ENCODE peak calls at places on chromosomes 12 and 14, in five cellular contexts. One of them, this sample, is unnamed.

GRCh38 chr14:65345264-65345663 is 67.3 kb upstream of the FUT8 start:
- DNase-seq in NCI-H1417: no peak
- DNase-seq in OCI-LY7: no peak
- DNase-seq in germinal center: no peak
- DNase-seq in glutamatergic neuron: no peak
- DNase-seq in this sample: no peak

GRCh38 chr12:31362759-31363415 is 36.9 kb upstream of the SINHCAF start:
- DNase-seq in OCI-LY7: peak; percentile 79
- DNase-seq in glutamatergic neuron: no peak
- DNase-seq in NCI-H1417: peak; percentile 79
- DNase-seq in germinal center: peak; percentile 15
- DNase-seq in this sample: peak; percentile 82

GRCh38 chr14:83816755-83817154 is 1713.2 kb upstream of the FLRT2 start:
- DNase-seq in OCI-LY7: no peak
- DNase-seq in NCI-H1417: no peak
- DNase-seq in glutamatergic neuron: no peak
- DNase-seq in germinal center: no peak
- DNase-seq in this sample: no peak

GRCh38 chr12:26153421-26154154 is 28.8 kb upstream of the BHLHE41 start:
- DNase-seq in germinal center: no peak
- DNase-seq in NCI-H1417: no peak
- DNase-seq in glutamatergic neuron: no peak
- DNase-seq in OCI-LY7: no peak
- DNase-seq in this sample: no peak

GRCh38 chr14:90534091-90534837 is 137.4 kb downstream of the CALM1 start:
- DNase-seq in glutamatergic neuron: no peak
- DNase-seq in NCI-H1417: no peak
- DNase-seq in OCI-LY7: no peak
- DNase-seq in germinal center: no peak
- DNase-seq in this sample: no peak

GRCh38 chr14:93133476-93133875 is 17.8 kb upstream of the ITPK1 start:
- DNase-seq in germinal center: no peak
- DNase-seq in glutamatergic neuron: no peak
- DNase-seq in NCI-H1417: no peak
- DNase-seq in OCI-LY7: no peak
- DNase-seq in this sample: no peak

GRCh38 chr12:20268121-20268732 is 100.1 kb upstream of the PDE3A start:
- DNase-seq in OCI-LY7: no peak
- DNase-seq in glutamatergic neuron: no peak
- DNase-seq in NCI-H1417: no peak
- DNase-seq in germinal center: no peak
- DNase-seq in this sample: no peak

GRCh38 chr12:122227341-122227740 is 1.5 kb upstream of the DIABLO start:
- DNase-seq in OCI-LY7: no peak
- DNase-seq in NCI-H1417: peak; percentile 49
- DNase-seq in germinal center: no peak
- DNase-seq in glutamatergic neuron: no peak
- DNase-seq in this sample: no peak

GRCh38 chr12:94832780-94833760 is 170.4 kb downstream of the NDUFA12 start:
- DNase-seq in OCI-LY7: no peak
- DNase-seq in NCI-H1417: peak; percentile 45
- DNase-seq in germinal center: no peak
- DNase-seq in glutamatergic neuron: peak; percentile 69
- DNase-seq in this sample: no peak

GRCh38 chr14:97336816-97337215 is 539.6 kb downstream of the VRK1 start:
- DNase-seq in NCI-H1417: no peak
- DNase-seq in glutamatergic neuron: no peak
- DNase-seq in germinal center: no peak
- DNase-seq in OCI-LY7: no peak
- DNase-seq in this sample: no peak

GRCh38 chr12:75334384-75335030 is at the start of gene GLIPR1L1:
- DNase-seq in germinal center: peak; percentile 34
- DNase-seq in OCI-LY7: peak; percentile 73
- DNase-seq in glutamatergic neuron: peak; percentile 90
- DNase-seq in NCI-H1417: peak; percentile 41
- DNase-seq in this sample: peak; percentile 91

GRCh38 chr14:51321036-51321435 is 81.0 kb downstream of the TMX1 start:
- DNase-seq in glutamatergic neuron: no peak
- DNase-seq in OCI-LY7: no peak
- DNase-seq in NCI-H1417: no peak
- DNase-seq in germinal center: no peak
- DNase-seq in this sample: no peak

GRCh38 chr12:52903285-52903854 is 1.5 kb downstream of the KRT8 start:
- DNase-seq in glutamatergic neuron: peak; percentile 82
- DNase-seq in NCI-H1417: peak; percentile 94
- DNase-seq in OCI-LY7: no peak
- DNase-seq in germinal center: peak; percentile 84
- DNase-seq in this sample: peak; percentile 24

GRCh38 chr12:5051913-5052312 is 8.2 kb downstream of the KCNA5 start:
- DNase-seq in glutamatergic neuron: no peak
- DNase-seq in germinal center: no peak
- DNase-seq in NCI-H1417: no peak
- DNase-seq in OCI-LY7: peak; percentile 22
- DNase-seq in this sample: peak; percentile 39

GRCh38 chr14:81033841-81034240 is 78.4 kb downstream of the TSHR start:
- DNase-seq in glutamatergic neuron: no peak
- DNase-seq in germinal center: no peak
- DNase-seq in OCI-LY7: peak; percentile 11
- DNase-seq in NCI-H1417: no peak
- DNase-seq in this sample: no peak

GRCh38 chr12:111430418-111431353 is 25.0 kb downstream of the SH2B3 start:
- DNase-seq in NCI-H1417: no peak
- DNase-seq in glutamatergic neuron: no peak
- DNase-seq in germinal center: peak; percentile 39
- DNase-seq in OCI-LY7: no peak
- DNase-seq in this sample: peak; percentile 78

GRCh38 chr12:1827806-1828805 is 7.7 kb downstream of the LRTM2 start:
- DNase-seq in germinal center: no peak
- DNase-seq in NCI-H1417: no peak
- DNase-seq in glutamatergic neuron: no peak
- DNase-seq in OCI-LY7: no peak
- DNase-seq in this sample: no peak

GRCh38 chr14:24058260-24058950 is 6.6 kb downstream of the CARMIL3 start:
- DNase-seq in glutamatergic neuron: peak; percentile 89
- DNase-seq in OCI-LY7: peak; percentile 41
- DNase-seq in germinal center: peak; percentile 72
- DNase-seq in NCI-H1417: peak; percentile 56
- DNase-seq in this sample: peak; percentile 77

GRCh38 chr14:70884595-70885342 is 22.5 kb upstream of the PCNX1 start:
- DNase-seq in glutamatergic neuron: no peak
- DNase-seq in germinal center: no peak
- DNase-seq in NCI-H1417: no peak
- DNase-seq in OCI-LY7: no peak
- DNase-seq in this sample: peak; percentile 50

GRCh38 chr12:124698211-124698997 is 131.0 kb upstream of the NCOR2 start:
- DNase-seq in OCI-LY7: no peak
- DNase-seq in NCI-H1417: no peak
- DNase-seq in glutamatergic neuron: no peak
- DNase-seq in germinal center: no peak
- DNase-seq in this sample: no peak

GRCh38 chr12:106985479-106985878 is 1.5 kb downstream of the MTERF2 start:
- DNase-seq in NCI-H1417: no peak
- DNase-seq in germinal center: no peak
- DNase-seq in glutamatergic neuron: no peak
- DNase-seq in OCI-LY7: no peak
- DNase-seq in this sample: no peak

GRCh38 chr12:57864811-57865751 is 18.6 kb upstream of the CTDSP2 start:
- DNase-seq in germinal center: peak; percentile 57
- DNase-seq in glutamatergic neuron: peak; percentile 54
- DNase-seq in NCI-H1417: no peak
- DNase-seq in OCI-LY7: no peak
- DNase-seq in this sample: peak; percentile 46